ENCODE peak calls at places on chromosomes 11 and 22, in seven cellular contexts. I, N, K, B, O, U and T are unnamed samples.

GRCh38 chr22:24028533-24028932 is 17.4 kb downstream of the CABIN1 start:
- DNase-seq in I (no peak), N (no peak), K (no peak), B (no peak), O (no peak), U (no peak), T (no peak)

GRCh38 chr11:86553322-86553721 is 119.1 kb downstream of the ME3 start:
- DNase-seq in I (no peak), N (no peak), K (no peak), B (no peak), O (no peak), U (no peak), T (no peak)

GRCh38 chr11:33475999-33476398 is 218.8 kb downstream of the HIPK3 start:
- DNase-seq in I (no peak), N (no peak), K (peak; percentile 60), B (no peak), O (no peak), U (peak; percentile 48), T (no peak)

GRCh38 chr11:103978588-103979580 is 57.6 kb upstream of the DDI1 start:
- DNase-seq in I (no peak), N (no peak), K (no peak), B (no peak), O (no peak), U (no peak), T (no peak)

GRCh38 chr22:28429711-28430110 is 249.9 kb downstream of the TTC28 start:
- DNase-seq in I (no peak), N (no peak), K (no peak), B (no peak), O (no peak), U (no peak), T (no peak)

GRCh38 chr11:29256580-29256979 is 760.2 kb downstream of the KCNA4 start:
- DNase-seq in I (no peak), N (no peak), K (no peak), B (no peak), O (no peak), U (no peak), T (no peak)

GRCh38 chr11:3126207-3126865 is 38.8 kb downstream of the OSBPL5 start:
- DNase-seq in I (no peak), N (no peak), K (no peak), B (no peak), O (no peak), U (no peak), T (no peak)

GRCh38 chr11:19380375-19380774 is 139.6 kb upstream of the E2F8 start:
- DNase-seq in I (no peak), N (no peak), K (peak; percentile 92), B (no peak), O (no peak), U (peak; percentile 21), T (no peak)

GRCh38 chr22:16917144-16918003 is 90.6 kb downstream of the GAB4 start:
- DNase-seq in I (peak; percentile 25), N (peak; percentile 23), K (peak; percentile 4), B (peak; percentile 79), O (peak; percentile 77), U (peak; percentile 68), T (peak; percentile 32)

GRCh38 chr11:35584321-35584720 is 33.9 kb upstream of the FJX1 start:
- DNase-seq in I (no peak), N (no peak), K (no peak), B (no peak), O (no peak), U (no peak), T (no peak)

GRCh38 chr11:128894296-128894681 is 3.1 kb downstream of the KCNJ5 start:
- DNase-seq in I (no peak), N (no peak), K (no peak), B (no peak), O (no peak), U (no peak), T (no peak)

GRCh38 chr11:118401151-118401879 is at the start of gene ATP5MG:
- DNase-seq in I (peak; percentile 60), N (peak; percentile 84), K (peak; percentile 43), B (peak; percentile 95), O (peak; percentile 94), U (peak; percentile 77), T (peak; percentile 64)

GRCh38 chr11:27471067-27471587 is 1.5 kb downstream of the LGR4 start:
- DNase-seq in I (no peak), N (no peak), K (no peak), B (no peak), O (peak; percentile 33), U (no peak), T (no peak)